ENCODE peak calls at places on chromosomes 4 and X, in six cellular contexts. M is activated T-cell treated with anti-CD3 and anti-CD28 coated beads, Interleukin-2, amount 50 U/mL, for 72 hours; Z is stimulated activated naive CD8-positive, alpha-beta T cell treated with anti-CD3 and anti-CD28 coated beads, Interleukin-15, Interleukin-2, amounts not matched to agents 100 U/mL and 50 U/mL, for 24 hours; I is fibroblast of mammary gland; N is mammary epithelial cell; G is dermis microvascular lymphatic vessel endothelial cell. U is an unnamed sample.

GRCh38 chr4:7863911-7864681 is 75.6 kb downstream of the AFAP1 start:
- DNase-seq in M (peak; percentile 31), Z (no peak), I (no peak), N (peak; percentile 60), G (peak; percentile 50), U (peak; percentile 44)

GRCh38 chrX:2183193-2183725 is 317.5 kb downstream of the DHRSX start:
- DNase-seq in M (no peak), Z (no peak), I (no peak), N (no peak), G (no peak), U (no peak)

GRCh38 chr4:70945046-70945445 is 42.9 kb downstream of the MOB1B start:
- DNase-seq in M (no peak), Z (no peak), I (no peak), N (no peak), G (no peak), U (peak; percentile 62)

GRCh38 chrX:34563061-34563460 is 94.0 kb downstream of the TMEM47 start:
- DNase-seq in M (no peak), Z (no peak), I (no peak), N (no peak), G (no peak), U (no peak)

GRCh38 chrX:18961686-18962085 is 22.2 kb downstream of the PHKA2 start:
- DNase-seq in M (no peak), Z (no peak), I (peak; percentile 58), N (no peak), G (no peak), U (peak; percentile 83)

GRCh38 chrX:149521438-149521837 is 16.3 kb upstream of the IDS start:
- DNase-seq in M (no peak), Z (no peak), I (no peak), N (no peak), G (no peak), U (no peak)

GRCh38 chr4:139506774-139507173 is 49.2 kb downstream of the SETD7 start:
- DNase-seq in M (no peak), Z (no peak), I (no peak), N (no peak), G (peak; percentile 25), U (no peak)

GRCh38 chr4:5858020-5858769 is 34.7 kb downstream of the CRMP1 start:
- DNase-seq in M (no peak), Z (no peak), I (no peak), N (no peak), G (no peak), U (no peak)

GRCh38 chr4:95267081-95267480 is 281.7 kb downstream of the UNC5C start:
- DNase-seq in M (no peak), Z (no peak), I (peak; percentile 6), N (peak; percentile 59), G (peak; percentile 33), U (no peak)

GRCh38 chr4:143617994-143618679 is 82.3 kb downstream of the FREM3 start:
- DNase-seq in M (no peak), Z (no peak), I (peak; percentile 41), N (peak; percentile 6), G (no peak), U (no peak)

GRCh38 chr4:166143227-166143626 is 270.2 kb downstream of the TLL1 start:
- DNase-seq in M (peak; percentile 0), Z (peak; percentile 3), I (peak; percentile 11), N (peak; percentile 83), G (no peak), U (peak; percentile 25)

GRCh38 chrX:53324803-53325202 is 43.4 kb upstream of the IQSEC2 start:
- DNase-seq in M (no peak), Z (no peak), I (no peak), N (no peak), G (no peak), U (no peak)

GRCh38 chr4:98747659-98748091 is 89.3 kb upstream of the TSPAN5 start:
- DNase-seq in M (no peak), Z (no peak), I (no peak), N (no peak), G (peak; percentile 39), U (no peak)

GRCh38 chr4:110998308-110998707 is 375.4 kb upstream of the PITX2 start:
- DNase-seq in M (no peak), Z (no peak), I (no peak), N (no peak), G (no peak), U (no peak)

GRCh38 chr4:172096771-172097170 is 283.6 kb downstream of the GALNTL6 start:
- DNase-seq in M (no peak), Z (no peak), I (no peak), N (no peak), G (no peak), U (no peak)

GRCh38 chrX:1449581-1450149 is 3.0 kb downstream of the ASMTL start:
- DNase-seq in M (no peak), Z (no peak), I (no peak), N (no peak), G (no peak), U (no peak)

GRCh38 chrX:19682712-19683331 is 167.5 kb upstream of the MAP3K15 start:
- DNase-seq in M (peak; percentile 83), Z (peak; percentile 75), I (peak; percentile 93), N (no peak), G (peak; percentile 73), U (peak; percentile 23)

GRCh38 chr4:141473026-141473540 is 163.3 kb upstream of the IL15 start:
- DNase-seq in M (no peak), Z (no peak), I (no peak), N (no peak), G (no peak), U (no peak)

GRCh38 chr4:2068198-2068470 is 9.0 kb downstream of the NAT8L start:
- DNase-seq in M (no peak), Z (no peak), I (no peak), N (no peak), G (no peak), U (no peak)

GRCh38 chr4:141610365-141610764 is 26.0 kb upstream of the IL15 start:
- DNase-seq in M (no peak), Z (no peak), I (no peak), N (no peak), G (no peak), U (no peak)

GRCh38 chr4:56218230-56218895 is 168.9 kb downstream of the AASDH start:
- DNase-seq in M (no peak), Z (no peak), I (no peak), N (no peak), G (no peak), U (no peak)

GRCh38 chr4:168483786-168484185 is 3.5 kb upstream of the DDX60L start:
- DNase-seq in M (no peak), Z (no peak), I (peak; percentile 56), N (no peak), G (no peak), U (no peak)

U was measured in NB4.